ENCODE peak calls at places on chromosomes 4 and X, in six cellular contexts. Q is dorsolateral prefrontal cortex; O is HT-29; F is CD8-positive, alpha-beta T cell; D is Daoy; I is nucleus accumbens. U is an unnamed sample.

GRCh38 chr4:105184316-105184988 is 37.8 kb downstream of the TET2 start:
- DNase-seq in Q (no peak), O (peak), F (no peak), D (no peak), I (no peak), U (no peak)

GRCh38 chr4:89111833-89112563 is 665 bp downstream of the TIGD2 start:
- DNase-seq in Q (no peak), O (peak), F (no peak), D (peak), I (no peak), U (peak)

GRCh38 chrX:42237956-42238355 is 314.6 kb upstream of the CASK start:
- DNase-seq in Q (no peak), O (no peak), F (no peak), D (no peak), I (no peak), U (no peak)

GRCh38 chr4:114807357-114807756 is 208.8 kb downstream of the UGT8 start:
- DNase-seq in Q (no peak), O (no peak), F (no peak), D (no peak), I (no peak), U (no peak)

GRCh38 chrX:65587616-65588526 is 53.3 kb upstream of the LAS1L start:
- DNase-seq in Q (peak), O (peak), F (no peak), D (peak), I (peak), U (peak)

GRCh38 chrX:11304829-11305228 is 11.6 kb downstream of the AMELX start:
- DNase-seq in Q (no peak), O (no peak), F (no peak), D (no peak), I (no peak), U (no peak)

GRCh38 chrX:20515841-20516461 is 249.2 kb upstream of the RPS6KA3 start:
- DNase-seq in Q (no peak), O (peak), F (no peak), D (peak), I (no peak), U (peak)

GRCh38 chrX:105758784-105759183 is 63.6 kb upstream of the NRK start:
- DNase-seq in Q (no peak), O (no peak), F (no peak), D (no peak), I (no peak), U (no peak)

GRCh38 chrX:14936561-14936960 is 63.3 kb downstream of the MOSPD2 start:
- DNase-seq in Q (no peak), O (no peak), F (no peak), D (peak), I (no peak), U (peak)

GRCh38 chr4:55184600-55185523 is 59.5 kb upstream of the KDR start:
- DNase-seq in Q (no peak), O (peak), F (no peak), D (no peak), I (no peak), U (peak)

GRCh38 chr4:123107444-123108252 is 185.3 kb upstream of the NUDT6 start:
- DNase-seq in Q (no peak), O (no peak), F (no peak), D (no peak), I (no peak), U (no peak)

GRCh38 chr4:109094061-109094460 is 208.4 kb downstream of the COL25A1 start:
- DNase-seq in Q (no peak), O (no peak), F (no peak), D (no peak), I (no peak), U (no peak)